ENCODE peak calls at places on chromosomes 13 and 19, in nine cellular contexts. One of them, this sample, is unnamed.

GRCh38 chr19:9306443-9306842 is 3.2 kb downstream of the ZNF699 start:
- DNase-seq in AG10803: peak
- DNase-seq in cardiac muscle cell: no peak
- DNase-seq in neural crest cell: no peak
- DNase-seq in foreskin fibroblast: peak
- DNase-seq in tibial artery: no peak
- DNase-seq in GM12865: no peak
- DNase-seq in choroid plexus epithelial cell: peak
- DNase-seq in CD4-positive, alpha-beta T cell: no peak
- DNase-seq in this sample: peak

GRCh38 chr19:7516878-7517277 is 975 bp downstream of the ZNF358 start:
- DNase-seq in foreskin fibroblast: peak
- DNase-seq in AG10803: no peak
- DNase-seq in GM12865: no peak
- DNase-seq in choroid plexus epithelial cell: no peak
- DNase-seq in cardiac muscle cell: no peak
- DNase-seq in CD4-positive, alpha-beta T cell: no peak
- DNase-seq in neural crest cell: no peak
- DNase-seq in tibial artery: no peak
- DNase-seq in this sample: peak

GRCh38 chr13:51451467-51452390 is 1.1 kb downstream of the INTS6 start:
- DNase-seq in CD4-positive, alpha-beta T cell: peak
- DNase-seq in cardiac muscle cell: peak
- DNase-seq in foreskin fibroblast: peak
- DNase-seq in tibial artery: peak
- DNase-seq in GM12865: peak
- DNase-seq in choroid plexus epithelial cell: peak
- DNase-seq in neural crest cell: peak
- DNase-seq in AG10803: peak
- DNase-seq in this sample: peak

GRCh38 chr19:10070730-10071446 is 15.2 kb upstream of the SHFL start:
- DNase-seq in cardiac muscle cell: no peak
- DNase-seq in choroid plexus epithelial cell: no peak
- DNase-seq in neural crest cell: no peak
- DNase-seq in CD4-positive, alpha-beta T cell: no peak
- DNase-seq in foreskin fibroblast: no peak
- DNase-seq in AG10803: no peak
- DNase-seq in tibial artery: no peak
- DNase-seq in GM12865: no peak
- DNase-seq in this sample: no peak

GRCh38 chr19:9296336-9296735 is 13.3 kb downstream of the ZNF699 start:
- DNase-seq in CD4-positive, alpha-beta T cell: no peak
- DNase-seq in tibial artery: no peak
- DNase-seq in choroid plexus epithelial cell: no peak
- DNase-seq in cardiac muscle cell: no peak
- DNase-seq in neural crest cell: no peak
- DNase-seq in foreskin fibroblast: no peak
- DNase-seq in GM12865: no peak
- DNase-seq in AG10803: no peak
- DNase-seq in this sample: no peak

GRCh38 chr19:38852231-38853044 is 2.7 kb upstream of the HNRNPL start:
- DNase-seq in cardiac muscle cell: no peak
- DNase-seq in GM12865: peak
- DNase-seq in AG10803: peak
- DNase-seq in CD4-positive, alpha-beta T cell: peak
- DNase-seq in neural crest cell: peak
- DNase-seq in choroid plexus epithelial cell: peak
- DNase-seq in tibial artery: peak
- DNase-seq in foreskin fibroblast: peak
- DNase-seq in this sample: peak

GRCh38 chr13:99264053-99264452 is 5.9 kb upstream of the GPR18 start:
- DNase-seq in choroid plexus epithelial cell: no peak
- DNase-seq in AG10803: no peak
- DNase-seq in foreskin fibroblast: no peak
- DNase-seq in cardiac muscle cell: no peak
- DNase-seq in tibial artery: no peak
- DNase-seq in CD4-positive, alpha-beta T cell: no peak
- DNase-seq in neural crest cell: no peak
- DNase-seq in GM12865: no peak
- DNase-seq in this sample: peak

GRCh38 chr19:4075373-4075772 is 8.7 kb upstream of the ZBTB7A start:
- DNase-seq in GM12865: no peak
- DNase-seq in neural crest cell: no peak
- DNase-seq in CD4-positive, alpha-beta T cell: no peak
- DNase-seq in AG10803: no peak
- DNase-seq in cardiac muscle cell: no peak
- DNase-seq in foreskin fibroblast: no peak
- DNase-seq in tibial artery: no peak
- DNase-seq in choroid plexus epithelial cell: peak
- DNase-seq in this sample: peak

GRCh38 chr13:22103046-22103445 is 432.2 kb downstream of the FGF9 start:
- DNase-seq in foreskin fibroblast: no peak
- DNase-seq in GM12865: no peak
- DNase-seq in CD4-positive, alpha-beta T cell: no peak
- DNase-seq in AG10803: no peak
- DNase-seq in cardiac muscle cell: no peak
- DNase-seq in neural crest cell: no peak
- DNase-seq in choroid plexus epithelial cell: no peak
- DNase-seq in tibial artery: no peak
- DNase-seq in this sample: no peak

GRCh38 chr13:78372581-78372980 is 230.8 kb downstream of the POU4F1 start:
- DNase-seq in AG10803: no peak
- DNase-seq in cardiac muscle cell: no peak
- DNase-seq in foreskin fibroblast: no peak
- DNase-seq in tibial artery: no peak
- DNase-seq in neural crest cell: no peak
- DNase-seq in GM12865: no peak
- DNase-seq in CD4-positive, alpha-beta T cell: no peak
- DNase-seq in choroid plexus epithelial cell: no peak
- DNase-seq in this sample: no peak

GRCh38 chr19:12664406-12665280 is 1.9 kb downstream of the MAN2B1 start:
- DNase-seq in CD4-positive, alpha-beta T cell: no peak
- DNase-seq in choroid plexus epithelial cell: no peak
- DNase-seq in foreskin fibroblast: peak
- DNase-seq in tibial artery: no peak
- DNase-seq in neural crest cell: no peak
- DNase-seq in GM12865: peak
- DNase-seq in cardiac muscle cell: peak
- DNase-seq in AG10803: no peak
- DNase-seq in this sample: peak

GRCh38 chr19:40690050-40690698 is at the start of gene NUMBL:
- DNase-seq in choroid plexus epithelial cell: no peak
- DNase-seq in tibial artery: no peak
- DNase-seq in GM12865: no peak
- DNase-seq in foreskin fibroblast: no peak
- DNase-seq in AG10803: no peak
- DNase-seq in CD4-positive, alpha-beta T cell: no peak
- DNase-seq in neural crest cell: no peak
- DNase-seq in cardiac muscle cell: no peak
- DNase-seq in this sample: no peak

GRCh38 chr13:89061821-89062220 is 1390.7 kb downstream of the SLITRK5 start:
- DNase-seq in tibial artery: no peak
- DNase-seq in AG10803: no peak
- DNase-seq in CD4-positive, alpha-beta T cell: no peak
- DNase-seq in cardiac muscle cell: no peak
- DNase-seq in foreskin fibroblast: no peak
- DNase-seq in GM12865: no peak
- DNase-seq in neural crest cell: no peak
- DNase-seq in choroid plexus epithelial cell: no peak
- DNase-seq in this sample: no peak

GRCh38 chr13:113155201-113155600 is 3.2 kb upstream of the PROZ start:
- DNase-seq in foreskin fibroblast: peak
- DNase-seq in neural crest cell: no peak
- DNase-seq in AG10803: no peak
- DNase-seq in GM12865: no peak
- DNase-seq in tibial artery: no peak
- DNase-seq in cardiac muscle cell: no peak
- DNase-seq in choroid plexus epithelial cell: no peak
- DNase-seq in CD4-positive, alpha-beta T cell: no peak
- DNase-seq in this sample: no peak

GRCh38 chr19:37227996-37228395 is 10.0 kb downstream of the ZNF383 start:
- DNase-seq in foreskin fibroblast: peak
- DNase-seq in CD4-positive, alpha-beta T cell: no peak
- DNase-seq in cardiac muscle cell: peak
- DNase-seq in AG10803: no peak
- DNase-seq in tibial artery: no peak
- DNase-seq in GM12865: no peak
- DNase-seq in choroid plexus epithelial cell: peak
- DNase-seq in neural crest cell: no peak
- DNase-seq in this sample: no peak

GRCh38 chr13:97279913-97280312 is 57.8 kb downstream of the MBNL2 start:
- DNase-seq in foreskin fibroblast: peak
- DNase-seq in AG10803: peak
- DNase-seq in tibial artery: no peak
- DNase-seq in GM12865: no peak
- DNase-seq in cardiac muscle cell: no peak
- DNase-seq in neural crest cell: no peak
- DNase-seq in CD4-positive, alpha-beta T cell: no peak
- DNase-seq in choroid plexus epithelial cell: peak
- DNase-seq in this sample: peak

GRCh38 chr19:46983097-46983496 is 36.5 kb upstream of the NPAS1 start:
- DNase-seq in foreskin fibroblast: no peak
- DNase-seq in cardiac muscle cell: no peak
- DNase-seq in CD4-positive, alpha-beta T cell: no peak
- DNase-seq in GM12865: no peak
- DNase-seq in neural crest cell: no peak
- DNase-seq in tibial artery: no peak
- DNase-seq in choroid plexus epithelial cell: no peak
- DNase-seq in AG10803: no peak
- DNase-seq in this sample: no peak

GRCh38 chr13:53545340-53545941 is 516.8 kb downstream of the OLFM4 start:
- DNase-seq in AG10803: no peak
- DNase-seq in cardiac muscle cell: no peak
- DNase-seq in CD4-positive, alpha-beta T cell: no peak
- DNase-seq in GM12865: no peak
- DNase-seq in tibial artery: no peak
- DNase-seq in choroid plexus epithelial cell: no peak
- DNase-seq in neural crest cell: no peak
- DNase-seq in foreskin fibroblast: no peak
- DNase-seq in this sample: peak
- TF ChIP-seq CTCF in AG10803: no peak
- TF ChIP-seq CTCF in cardiac muscle cell: no peak
- TF ChIP-seq CTCF in CD4-positive, alpha-beta T cell: no peak
- TF ChIP-seq CTCF in GM12865: no peak
- TF ChIP-seq CTCF in tibial artery: no peak
- TF ChIP-seq CTCF in choroid plexus epithelial cell: no peak
- TF ChIP-seq CTCF in neural crest cell: no peak
- TF ChIP-seq CTCF in foreskin fibroblast: no peak
- TF ChIP-seq CTCF in this sample: no peak

DNA sequence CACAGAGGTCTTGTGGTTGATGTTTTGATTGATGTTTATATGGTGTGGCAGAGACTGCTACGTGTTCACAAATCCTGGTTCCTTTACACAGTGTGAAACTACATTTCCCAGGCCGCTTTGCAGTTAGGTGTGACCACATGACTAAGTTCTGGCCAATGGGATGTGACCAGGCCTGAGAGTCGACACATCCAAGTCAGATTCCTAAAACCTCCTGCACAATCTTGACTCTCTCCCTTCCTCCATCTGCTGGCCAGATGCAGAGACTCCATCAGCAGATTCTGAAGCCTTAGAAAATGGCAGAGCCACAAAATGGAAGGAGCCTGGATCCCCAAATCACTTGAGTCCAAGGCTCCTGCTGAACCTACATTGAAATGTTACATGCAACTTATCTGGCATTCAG is 12.6 kb downstream of the CD37 start:
- DNase-seq in AG10803: peak
- DNase-seq in GM12865: peak
- DNase-seq in foreskin fibroblast: peak
- DNase-seq in tibial artery: no peak
- DNase-seq in choroid plexus epithelial cell: peak
- DNase-seq in CD4-positive, alpha-beta T cell: no peak
- DNase-seq in neural crest cell: no peak
- DNase-seq in cardiac muscle cell: peak
- DNase-seq in this sample: peak
- TF ChIP-seq CTCF in AG10803: peak
- TF ChIP-seq CTCF in GM12865: no peak
- TF ChIP-seq CTCF in foreskin fibroblast: peak
- TF ChIP-seq CTCF in tibial artery: no peak
- TF ChIP-seq CTCF in choroid plexus epithelial cell: peak
- TF ChIP-seq CTCF in CD4-positive, alpha-beta T cell: no peak
- TF ChIP-seq CTCF in neural crest cell: peak
- TF ChIP-seq CTCF in cardiac muscle cell: peak
- TF ChIP-seq CTCF in this sample: peak

DNA sequence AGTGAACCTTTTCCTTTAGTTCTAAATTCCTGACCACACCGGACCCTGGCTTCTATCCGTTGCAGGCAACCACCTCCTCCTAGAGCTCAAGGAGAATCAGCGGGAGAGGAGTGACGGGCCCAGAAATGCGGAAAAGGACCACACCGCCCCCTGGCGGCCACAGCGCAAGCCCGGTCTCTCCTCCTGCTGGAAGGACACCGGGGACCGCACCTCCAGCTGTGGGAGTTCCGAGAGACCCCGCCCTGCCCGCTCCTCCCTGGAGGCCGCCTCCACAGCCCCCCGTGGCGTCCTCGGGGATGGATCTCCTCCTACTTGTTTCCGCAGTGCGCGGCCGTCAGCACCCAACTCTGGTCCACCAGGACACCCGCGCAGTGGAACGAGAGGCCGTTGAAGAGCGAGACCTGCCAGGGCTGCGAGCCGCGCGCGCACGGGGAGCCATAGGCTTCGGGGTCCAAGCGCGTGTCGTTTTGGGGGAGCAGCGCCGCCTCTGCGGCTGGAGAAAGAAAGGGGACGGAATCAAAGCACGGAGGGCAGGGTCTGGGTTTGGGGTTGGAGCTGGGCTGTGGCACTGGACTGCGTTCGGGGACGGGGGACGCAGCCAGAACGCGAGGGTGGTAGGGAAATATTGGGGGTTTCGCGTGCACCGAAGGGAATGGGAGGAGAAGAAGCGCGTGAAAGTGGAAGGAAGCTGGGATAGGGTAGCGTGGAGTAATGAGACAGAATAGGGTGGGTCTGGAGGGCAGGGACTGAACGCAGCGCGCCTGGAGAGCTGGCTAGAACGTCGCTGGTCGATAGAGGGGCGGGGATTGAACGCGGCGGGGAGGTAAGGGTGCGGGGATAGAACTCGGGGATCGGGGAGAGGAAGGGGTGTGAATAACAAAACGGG is 2.5 kb downstream of the KLK10 start:
- DNase-seq in foreskin fibroblast: peak
- DNase-seq in cardiac muscle cell: peak
- DNase-seq in AG10803: peak
- DNase-seq in CD4-positive, alpha-beta T cell: peak
- DNase-seq in choroid plexus epithelial cell: peak
- DNase-seq in neural crest cell: peak
- DNase-seq in tibial artery: no peak
- DNase-seq in GM12865: peak
- DNase-seq in this sample: peak
- TF ChIP-seq CTCF in foreskin fibroblast: peak
- TF ChIP-seq CTCF in cardiac muscle cell: peak
- TF ChIP-seq CTCF in AG10803: peak
- TF ChIP-seq CTCF in CD4-positive, alpha-beta T cell: no peak
- TF ChIP-seq CTCF in choroid plexus epithelial cell: peak
- TF ChIP-seq CTCF in neural crest cell: peak
- TF ChIP-seq CTCF in tibial artery: no peak
- TF ChIP-seq CTCF in GM12865: peak
- TF ChIP-seq CTCF in this sample: peak

GRCh38 chr13:29543230-29544215 is 52.0 kb downstream of the SLC7A1 start:
- DNase-seq in neural crest cell: no peak
- DNase-seq in AG10803: peak
- DNase-seq in foreskin fibroblast: peak
- DNase-seq in choroid plexus epithelial cell: peak
- DNase-seq in CD4-positive, alpha-beta T cell: no peak
- DNase-seq in tibial artery: no peak
- DNase-seq in cardiac muscle cell: no peak
- DNase-seq in GM12865: peak
- DNase-seq in this sample: no peak
- TF ChIP-seq CTCF in neural crest cell: no peak
- TF ChIP-seq CTCF in AG10803: peak
- TF ChIP-seq CTCF in foreskin fibroblast: no peak
- TF ChIP-seq CTCF in choroid plexus epithelial cell: peak
- TF ChIP-seq CTCF in CD4-positive, alpha-beta T cell: no peak
- TF ChIP-seq CTCF in tibial artery: no peak
- TF ChIP-seq CTCF in cardiac muscle cell: no peak
- TF ChIP-seq CTCF in GM12865: peak
- TF ChIP-seq CTCF in this sample: peak

This sample was measured in osteoblast.